ENCODE peak calls at places on chromosomes 3 and 15, in four cellular contexts. B is stomach, A is neural crest cell, M is astrocyte of the cerebellum. Y is an unnamed sample.
A peak's percentile ranks its signal among the peaks of the same experiment; 100 is the strongest.

GRCh38 chr3:141681390-141681780 is 56.7 kb upstream of the RNF7 start:
- DNase-seq in A (no peak), B (no peak), M (no peak), Y (no peak)

GRCh38 chr3:178325330-178325729 is 210.9 kb upstream of the KCNMB2 start:
- DNase-seq in B (no peak), M (peak; percentile 47), A (no peak), Y (no peak)

GRCh38 chr15:85620321-85621044 is 174.2 kb downstream of the KLHL25 start:
- DNase-seq in M (no peak), B (no peak), A (no peak), Y (no peak)

GRCh38 chr3:59502806-59503205 is 453.0 kb upstream of the CFAP20DC start:
- DNase-seq in B (no peak), A (no peak), M (peak; percentile 60), Y (no peak)

GRCh38 chr3:193879099-193879863 is 256.7 kb upstream of the HES1 start:
- DNase-seq in A (no peak), M (no peak), B (no peak), Y (no peak)

GRCh38 chr3:133488785-133489367 is 84.6 kb upstream of the CDV3 start:
- DNase-seq in A (no peak), M (peak; percentile 19), B (no peak), Y (peak; percentile 27)

GRCh38 chr3:98954242-98954641 is 52.7 kb upstream of the DCBLD2 start:
- DNase-seq in A (no peak), M (no peak), B (no peak), Y (no peak)

GRCh38 chr3:13080591-13080990 is 7.4 kb upstream of the IQSEC1 start:
- DNase-seq in A (no peak), M (no peak), B (no peak), Y (no peak)

GRCh38 chr3:189292667-189293478 is 121.1 kb downstream of the TPRG1 start:
- DNase-seq in A (no peak), B (no peak), M (no peak), Y (no peak)

GRCh38 chr15:59060348-59060747 is 44.6 kb upstream of the CCNB2 start:
- DNase-seq in A (no peak), M (no peak), B (no peak), Y (no peak)

GRCh38 chr15:68798695-68799094 is 22.0 kb downstream of the ANP32A start:
- DNase-seq in A (no peak), B (no peak), M (no peak), Y (no peak)

GRCh38 chr3:148400754-148401153 is 296.9 kb upstream of the AGTR1 start:
- DNase-seq in B (no peak), A (no peak), M (no peak), Y (no peak)

GRCh38 chr3:149340310-149340933 is 7.0 kb upstream of the TM4SF18 start:
- DNase-seq in M (no peak), A (no peak), B (no peak), Y (peak; percentile 42)

GRCh38 chr3:123725652-123726400 is 141.0 kb upstream of the HACD2 start:
- DNase-seq in M (no peak), A (no peak), B (no peak), Y (no peak)

GRCh38 chr3:52534281-52535183 is 875 bp upstream of the NT5DC2 start:
- DNase-seq in B (peak; percentile 30), A (peak; percentile 23), M (no peak), Y (peak; percentile 60)

GRCh38 chr3:27729748-27730611 is 7.9 kb upstream of the EOMES start:
- DNase-seq in A (no peak), M (no peak), B (no peak), Y (no peak)

GRCh38 chr15:92733934-92734521 is 78.5 kb upstream of the FAM174B start:
- DNase-seq in M (no peak), B (no peak), A (no peak), Y (peak; percentile 76)

GRCh38 chr3:126661532-126661931 is 6.6 kb upstream of the TXNRD3 start:
- DNase-seq in M (no peak), A (no peak), B (no peak), Y (no peak)

GRCh38 chr3:142850395-142851023 is 38.4 kb downstream of the PCOLCE2 start:
- DNase-seq in A (no peak), B (peak; percentile 42), M (peak; percentile 65), Y (no peak)

GRCh38 chr3:28502555-28502954 is 153.9 kb upstream of the AZI2 start:
- DNase-seq in M (no peak), A (peak; percentile 4), B (no peak), Y (no peak)

GRCh38 chr3:110521019-110521418 is 550.6 kb upstream of the NECTIN3 start:
- DNase-seq in A (no peak), M (peak; percentile 44), B (no peak), Y (no peak)

GRCh38 chr3:54533856-54534255 is 394.0 kb downstream of the LRTM1 start:
- DNase-seq in B (no peak), A (no peak), M (no peak), Y (no peak)

GRCh38 chr15:94274745-94275144 is 43.4 kb downstream of the MCTP2 start:
- DNase-seq in M (no peak), B (no peak), A (no peak), Y (no peak)

GRCh38 chr15:92690370-92690769 is 34.8 kb upstream of the FAM174B start:
- DNase-seq in A (no peak), M (no peak), B (no peak), Y (no peak)

GRCh38 chr3:30934208-30934550 is 39.7 kb upstream of the GADL1 start:
- DNase-seq in B (no peak), M (peak; percentile 48), A (no peak), Y (no peak)

GRCh38 chr3:30933478-30934207 is 39.2 kb upstream of the GADL1 start:
- DNase-seq in M (no peak), A (no peak), B (no peak), Y (no peak)
- TF ChIP-seq CTCF in M (no peak), A (no peak), B (no peak), Y (no peak)

DNA sequence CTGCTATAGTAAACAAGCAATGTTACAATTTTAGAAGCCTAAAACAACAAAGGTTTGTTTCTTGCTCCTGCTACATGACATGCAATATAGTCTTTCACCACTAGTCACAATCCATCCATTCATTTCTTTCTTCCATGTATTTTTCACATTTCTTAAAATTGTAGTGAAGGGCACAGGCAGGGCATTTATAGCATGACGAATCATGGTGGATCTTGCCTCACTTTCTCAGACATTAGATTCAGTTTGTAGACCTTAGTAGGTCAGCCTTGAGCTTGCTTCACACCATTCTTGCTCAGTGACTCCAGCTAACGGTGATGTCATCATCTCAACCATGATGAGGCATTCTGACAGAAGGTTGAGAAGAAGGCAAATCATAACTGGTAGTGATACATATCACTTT is 546.8 kb downstream of the TBL1XR1 start:
- DNase-seq in A (no peak), B (no peak), M (no peak), Y (no peak)
- TF ChIP-seq CTCF in A (peak; percentile 46), B (no peak), M (no peak), Y (no peak)

GRCh38 chr3:169390741-169391300 is 272.7 kb downstream of the MECOM start:
- DNase-seq in M (no peak), B (no peak), A (no peak), Y (no peak)
- TF ChIP-seq CTCF in M (peak; percentile 26), B (no peak), A (no peak), Y (no peak)

DNA sequence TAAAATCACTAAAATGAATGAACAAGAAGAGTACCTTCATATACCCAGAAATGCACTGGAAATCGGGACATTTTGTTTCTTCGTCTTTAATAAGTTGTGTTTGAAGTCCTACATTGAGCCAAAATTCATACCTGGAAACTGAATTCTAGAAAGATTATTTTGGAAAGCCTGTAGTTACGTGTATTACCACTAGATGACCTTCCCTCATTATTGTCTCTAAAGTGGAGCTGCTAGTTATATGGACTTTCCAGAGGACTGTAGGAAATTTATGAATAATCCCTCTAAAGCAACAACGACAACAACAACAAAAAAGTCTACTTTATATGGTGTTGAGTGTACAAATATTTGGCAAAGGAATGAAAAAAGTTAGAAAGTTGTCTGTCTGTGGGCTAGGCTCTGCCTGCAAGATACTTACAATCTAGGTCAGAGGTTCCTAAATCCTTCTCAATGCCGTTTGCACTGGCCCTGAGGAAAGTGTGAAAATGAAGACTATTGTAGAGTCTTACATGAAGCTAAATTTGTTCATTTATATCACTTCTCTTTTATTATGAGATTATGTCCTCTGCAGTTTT is 234.8 kb upstream of the NR2E3 start:
- DNase-seq in M (no peak), B (no peak), A (no peak), Y (no peak)
- TF ChIP-seq CTCF in M (peak; percentile 55), B (no peak), A (peak; percentile 62), Y (peak; percentile 17)

GRCh38 chr3:116135462-116135861 is 309.8 kb downstream of the LSAMP start:
- DNase-seq in A (no peak), B (no peak), M (peak; percentile 82), Y (no peak)

GRCh38 chr3:116139607-116140006 is 305.7 kb downstream of the LSAMP start:
- DNase-seq in M (no peak), A (no peak), B (no peak), Y (no peak)

GRCh38 chr3:116145613-116146012 is 299.7 kb downstream of the LSAMP start:
- DNase-seq in A (no peak), M (no peak), B (no peak), Y (no peak)

GRCh38 chr3:116141724-116142123 is 303.6 kb downstream of the LSAMP start:
- DNase-seq in A (no peak), B (no peak), M (no peak), Y (no peak)

GRCh38 chr3:116140100-116140689 is 305.1 kb downstream of the LSAMP start:
- DNase-seq in B (no peak), M (no peak), A (no peak), Y (no peak)
- TF ChIP-seq CTCF in B (no peak), M (peak; percentile 66), A (peak; percentile 93), Y (peak; percentile 72)

DNA sequence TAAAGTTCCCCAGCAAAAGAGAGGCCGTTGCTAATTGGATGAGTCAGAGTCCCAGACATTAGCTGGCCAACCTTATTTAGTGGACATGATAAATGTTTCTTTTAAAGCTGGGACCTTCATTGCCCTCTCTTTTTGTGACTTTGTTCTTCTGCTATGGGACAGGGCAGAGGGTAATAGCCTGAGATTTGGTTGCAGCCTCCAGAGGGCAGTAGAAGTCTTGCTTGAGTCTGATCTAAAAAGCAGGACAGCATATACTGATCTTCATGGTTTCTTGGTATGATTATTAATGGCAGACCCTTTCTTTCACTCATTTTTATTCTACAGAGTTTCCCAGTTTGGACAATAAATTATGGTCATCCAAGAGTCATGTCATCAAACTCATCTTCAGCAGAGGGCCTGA is 25.1 kb upstream of the ZKSCAN7 start:
- DNase-seq in B (no peak), A (no peak), M (no peak), Y (no peak)
- TF ChIP-seq CTCF in B (no peak), A (peak; percentile 46), M (no peak), Y (no peak)

GRCh38 chr3:47399016-47399415 is 18.2 kb downstream of the PTPN23 start:
- DNase-seq in A (no peak), B (no peak), M (no peak), Y (no peak)

GRCh38 chr3:47394867-47395266 is 14.0 kb downstream of the PTPN23 start:
- DNase-seq in A (no peak), B (no peak), M (no peak), Y (no peak)

GRCh38 chr3:47398218-47398617 is 17.4 kb downstream of the PTPN23 start:
- DNase-seq in M (no peak), A (no peak), B (no peak), Y (no peak)

GRCh38 chr3:47392933-47393332 is 12.1 kb downstream of the PTPN23 start:
- DNase-seq in A (no peak), B (no peak), M (no peak), Y (no peak)

GRCh38 chr3:47394140-47394855 is 13.5 kb downstream of the PTPN23 start:
- DNase-seq in A (no peak), B (no peak), M (no peak), Y (no peak)
- TF ChIP-seq CTCF in A (peak; percentile 39), B (no peak), M (no peak), Y (no peak)

Y was measured in pancreas.